ENCODE peak calls at places on chromosomes 6 and 20, in nine cellular contexts. One of them, this sample, is unnamed.

GRCh38 chr6:170545405-170545804 is 7.7 kb downstream of the PSMB1 start:
- DNase-seq in fibroblast of lung: peak
- DNase-seq in nephron progenitor cell: no peak
- DNase-seq in osteocyte: no peak
- DNase-seq in lower leg skin: no peak
- DNase-seq in foreskin fibroblast: peak
- DNase-seq in HFF-Myc: no peak
- DNase-seq in HFFc6: no peak
- DNase-seq in AG09309: no peak
- DNase-seq in this sample: no peak

GRCh38 chr6:28747631-28748157 is 176.1 kb downstream of the TRIM27 start:
- DNase-seq in fibroblast of lung: peak
- DNase-seq in nephron progenitor cell: peak
- DNase-seq in osteocyte: no peak
- DNase-seq in lower leg skin: no peak
- DNase-seq in foreskin fibroblast: peak
- DNase-seq in HFF-Myc: peak
- DNase-seq in HFFc6: peak
- DNase-seq in AG09309: no peak
- DNase-seq in this sample: peak

GRCh38 chr6:65746302-65746701 is 39.3 kb upstream of the EYS start:
- DNase-seq in fibroblast of lung: no peak
- DNase-seq in nephron progenitor cell: no peak
- DNase-seq in osteocyte: no peak
- DNase-seq in lower leg skin: no peak
- DNase-seq in foreskin fibroblast: no peak
- DNase-seq in HFF-Myc: no peak
- DNase-seq in HFFc6: no peak
- DNase-seq in AG09309: no peak
- DNase-seq in this sample: no peak

GRCh38 chr20:56928007-56928406 is 298.9 kb downstream of the TFAP2C start:
- DNase-seq in fibroblast of lung: no peak
- DNase-seq in nephron progenitor cell: no peak
- DNase-seq in osteocyte: no peak
- DNase-seq in lower leg skin: no peak
- DNase-seq in foreskin fibroblast: no peak
- DNase-seq in HFF-Myc: no peak
- DNase-seq in HFFc6: no peak
- DNase-seq in AG09309: no peak
- DNase-seq in this sample: no peak

GRCh38 chr20:62929051-62929538 is 2.8 kb upstream of the DIDO1 start:
- DNase-seq in fibroblast of lung: peak
- DNase-seq in nephron progenitor cell: peak
- DNase-seq in osteocyte: no peak
- DNase-seq in lower leg skin: peak
- DNase-seq in foreskin fibroblast: peak
- DNase-seq in HFF-Myc: no peak
- DNase-seq in HFFc6: peak
- DNase-seq in AG09309: no peak
- DNase-seq in this sample: peak

GRCh38 chr6:116016846-116017545 is 43.7 kb downstream of the FRK start:
- DNase-seq in fibroblast of lung: peak
- DNase-seq in nephron progenitor cell: no peak
- DNase-seq in osteocyte: no peak
- DNase-seq in lower leg skin: no peak
- DNase-seq in foreskin fibroblast: no peak
- DNase-seq in HFF-Myc: no peak
- DNase-seq in HFFc6: no peak
- DNase-seq in AG09309: no peak
- DNase-seq in this sample: no peak

GRCh38 chr6:158767714-158768113 is 51.5 kb downstream of the EZR start:
- DNase-seq in fibroblast of lung: no peak
- DNase-seq in nephron progenitor cell: no peak
- DNase-seq in osteocyte: no peak
- DNase-seq in lower leg skin: no peak
- DNase-seq in foreskin fibroblast: no peak
- DNase-seq in HFF-Myc: no peak
- DNase-seq in HFFc6: no peak
- DNase-seq in AG09309: no peak
- DNase-seq in this sample: no peak

GRCh38 chr6:159184559-159184958 is 15.4 kb downstream of the FNDC1 start:
- DNase-seq in fibroblast of lung: no peak
- DNase-seq in nephron progenitor cell: no peak
- DNase-seq in osteocyte: no peak
- DNase-seq in lower leg skin: no peak
- DNase-seq in foreskin fibroblast: no peak
- DNase-seq in HFF-Myc: no peak
- DNase-seq in HFFc6: peak
- DNase-seq in AG09309: peak
- DNase-seq in this sample: no peak

GRCh38 chr6:34514593-34515472 is 41.3 kb downstream of the SPDEF start:
- DNase-seq in fibroblast of lung: peak
- DNase-seq in nephron progenitor cell: peak
- DNase-seq in osteocyte: no peak
- DNase-seq in lower leg skin: no peak
- DNase-seq in foreskin fibroblast: peak
- DNase-seq in HFF-Myc: peak
- DNase-seq in HFFc6: peak
- DNase-seq in AG09309: no peak
- DNase-seq in this sample: peak

GRCh38 chr6:903746-904145 is 210.8 kb upstream of the EXOC2 start:
- DNase-seq in fibroblast of lung: peak
- DNase-seq in nephron progenitor cell: no peak
- DNase-seq in osteocyte: no peak
- DNase-seq in lower leg skin: no peak
- DNase-seq in foreskin fibroblast: peak
- DNase-seq in HFF-Myc: no peak
- DNase-seq in HFFc6: no peak
- DNase-seq in AG09309: peak
- DNase-seq in this sample: no peak

GRCh38 chr6:102417368-102417767 is 1023.9 kb downstream of the GRIK2 start:
- DNase-seq in fibroblast of lung: no peak
- DNase-seq in nephron progenitor cell: no peak
- DNase-seq in osteocyte: no peak
- DNase-seq in lower leg skin: no peak
- DNase-seq in foreskin fibroblast: no peak
- DNase-seq in HFF-Myc: no peak
- DNase-seq in HFFc6: no peak
- DNase-seq in AG09309: no peak
- DNase-seq in this sample: no peak

GRCh38 chr6:107114872-107115694 is at the start of gene BEND3:
- DNase-seq in fibroblast of lung: no peak
- DNase-seq in nephron progenitor cell: peak
- DNase-seq in osteocyte: no peak
- DNase-seq in lower leg skin: no peak
- DNase-seq in foreskin fibroblast: no peak
- DNase-seq in HFF-Myc: no peak
- DNase-seq in HFFc6: no peak
- DNase-seq in AG09309: no peak
- DNase-seq in this sample: peak

GRCh38 chr20:38805958-38806854 is 709 bp downstream of the PPP1R16B start:
- DNase-seq in fibroblast of lung: no peak
- DNase-seq in nephron progenitor cell: peak
- DNase-seq in osteocyte: no peak
- DNase-seq in lower leg skin: no peak
- DNase-seq in foreskin fibroblast: no peak
- DNase-seq in HFF-Myc: no peak
- DNase-seq in HFFc6: no peak
- DNase-seq in AG09309: no peak
- DNase-seq in this sample: peak

GRCh38 chr20:23225407-23226060 is 125.1 kb upstream of the NXT1 start:
- DNase-seq in fibroblast of lung: peak
- DNase-seq in nephron progenitor cell: no peak
- DNase-seq in osteocyte: no peak
- DNase-seq in lower leg skin: peak
- DNase-seq in foreskin fibroblast: peak
- DNase-seq in HFF-Myc: no peak
- DNase-seq in HFFc6: peak
- DNase-seq in AG09309: peak
- DNase-seq in this sample: no peak

GRCh38 chr20:25194333-25194972 is 1.1 kb upstream of the ENTPD6 start:
- DNase-seq in fibroblast of lung: no peak
- DNase-seq in nephron progenitor cell: no peak
- DNase-seq in osteocyte: no peak
- DNase-seq in lower leg skin: no peak
- DNase-seq in foreskin fibroblast: no peak
- DNase-seq in HFF-Myc: no peak
- DNase-seq in HFFc6: no peak
- DNase-seq in AG09309: no peak
- DNase-seq in this sample: no peak

GRCh38 chr6:46921731-46922130 is at the start of gene ADGRF5:
- DNase-seq in fibroblast of lung: no peak
- DNase-seq in nephron progenitor cell: no peak
- DNase-seq in osteocyte: no peak
- DNase-seq in lower leg skin: no peak
- DNase-seq in foreskin fibroblast: no peak
- DNase-seq in HFF-Myc: no peak
- DNase-seq in HFFc6: no peak
- DNase-seq in AG09309: no peak
- DNase-seq in this sample: no peak

GRCh38 chr6:93036835-93037234 is 382.5 kb downstream of the EPHA7 start:
- DNase-seq in fibroblast of lung: peak
- DNase-seq in nephron progenitor cell: no peak
- DNase-seq in osteocyte: no peak
- DNase-seq in lower leg skin: no peak
- DNase-seq in foreskin fibroblast: no peak
- DNase-seq in HFF-Myc: no peak
- DNase-seq in HFFc6: no peak
- DNase-seq in AG09309: no peak
- DNase-seq in this sample: no peak

GRCh38 chr20:53940356-53940694 is 130.1 kb downstream of the BCAS1 start:
- DNase-seq in fibroblast of lung: no peak
- DNase-seq in nephron progenitor cell: no peak
- DNase-seq in osteocyte: no peak
- DNase-seq in lower leg skin: no peak
- DNase-seq in foreskin fibroblast: no peak
- DNase-seq in HFF-Myc: no peak
- DNase-seq in HFFc6: no peak
- DNase-seq in AG09309: no peak
- DNase-seq in this sample: no peak

GRCh38 chr20:50728981-50729874 is 2.2 kb upstream of the PARD6B start:
- DNase-seq in fibroblast of lung: no peak
- DNase-seq in nephron progenitor cell: no peak
- DNase-seq in osteocyte: peak
- DNase-seq in lower leg skin: peak
- DNase-seq in foreskin fibroblast: no peak
- DNase-seq in HFF-Myc: no peak
- DNase-seq in HFFc6: no peak
- DNase-seq in AG09309: no peak
- DNase-seq in this sample: no peak

GRCh38 chr6:166307082-166307980 is 861 bp downstream of the PRR18 start:
- DNase-seq in fibroblast of lung: no peak
- DNase-seq in nephron progenitor cell: peak
- DNase-seq in osteocyte: no peak
- DNase-seq in lower leg skin: no peak
- DNase-seq in foreskin fibroblast: no peak
- DNase-seq in HFF-Myc: no peak
- DNase-seq in HFFc6: no peak
- DNase-seq in AG09309: no peak
- DNase-seq in this sample: peak

GRCh38 chr6:108163267-108163643 is 2.6 kb upstream of the NR2E1 start:
- DNase-seq in fibroblast of lung: no peak
- DNase-seq in nephron progenitor cell: no peak
- DNase-seq in osteocyte: no peak
- DNase-seq in lower leg skin: no peak
- DNase-seq in foreskin fibroblast: no peak
- DNase-seq in HFF-Myc: no peak
- DNase-seq in HFFc6: no peak
- DNase-seq in AG09309: no peak
- DNase-seq in this sample: no peak

GRCh38 chr6:113184736-113185135 is 672.4 kb upstream of the MARCKS start:
- DNase-seq in fibroblast of lung: peak
- DNase-seq in nephron progenitor cell: no peak
- DNase-seq in osteocyte: no peak
- DNase-seq in lower leg skin: no peak
- DNase-seq in foreskin fibroblast: no peak
- DNase-seq in HFF-Myc: peak
- DNase-seq in HFFc6: no peak
- DNase-seq in AG09309: no peak
- DNase-seq in this sample: no peak

GRCh38 chr6:106751501-106752252 is 122.3 kb downstream of the QRSL1 start:
- DNase-seq in fibroblast of lung: no peak
- DNase-seq in nephron progenitor cell: no peak
- DNase-seq in osteocyte: no peak
- DNase-seq in lower leg skin: no peak
- DNase-seq in foreskin fibroblast: no peak
- DNase-seq in HFF-Myc: no peak
- DNase-seq in HFFc6: peak
- DNase-seq in AG09309: no peak
- DNase-seq in this sample: no peak

GRCh38 chr6:13467216-13467600 is 20.2 kb downstream of the GFOD1 start:
- DNase-seq in fibroblast of lung: peak
- DNase-seq in nephron progenitor cell: no peak
- DNase-seq in osteocyte: no peak
- DNase-seq in lower leg skin: no peak
- DNase-seq in foreskin fibroblast: no peak
- DNase-seq in HFF-Myc: no peak
- DNase-seq in HFFc6: no peak
- DNase-seq in AG09309: no peak
- DNase-seq in this sample: no peak
- TF ChIP-seq CTCF in fibroblast of lung: no peak
- TF ChIP-seq CTCF in nephron progenitor cell: no peak
- TF ChIP-seq CTCF in osteocyte: no peak
- TF ChIP-seq CTCF in lower leg skin: no peak
- TF ChIP-seq CTCF in foreskin fibroblast: no peak
- TF ChIP-seq CTCF in HFF-Myc: no peak
- TF ChIP-seq CTCF in HFFc6: no peak
- TF ChIP-seq CTCF in AG09309: no peak
- TF ChIP-seq CTCF in this sample: no peak

GRCh38 chr6:11152581-11152980 is 41.1 kb upstream of the ERVFRD-1 start:
- DNase-seq in fibroblast of lung: no peak
- DNase-seq in nephron progenitor cell: no peak
- DNase-seq in osteocyte: no peak
- DNase-seq in lower leg skin: no peak
- DNase-seq in foreskin fibroblast: no peak
- DNase-seq in HFF-Myc: no peak
- DNase-seq in HFFc6: no peak
- DNase-seq in AG09309: no peak
- DNase-seq in this sample: no peak
- TF ChIP-seq CTCF in fibroblast of lung: no peak
- TF ChIP-seq CTCF in nephron progenitor cell: no peak
- TF ChIP-seq CTCF in osteocyte: no peak
- TF ChIP-seq CTCF in lower leg skin: no peak
- TF ChIP-seq CTCF in foreskin fibroblast: no peak
- TF ChIP-seq CTCF in HFF-Myc: no peak
- TF ChIP-seq CTCF in HFFc6: no peak
- TF ChIP-seq CTCF in AG09309: no peak
- TF ChIP-seq CTCF in this sample: no peak

GRCh38 chr6:6646859-6647258 is 58.3 kb downstream of the LY86 start:
- DNase-seq in fibroblast of lung: no peak
- DNase-seq in nephron progenitor cell: no peak
- DNase-seq in osteocyte: no peak
- DNase-seq in lower leg skin: no peak
- DNase-seq in foreskin fibroblast: no peak
- DNase-seq in HFF-Myc: no peak
- DNase-seq in HFFc6: no peak
- DNase-seq in AG09309: no peak
- DNase-seq in this sample: no peak
- TF ChIP-seq CTCF in fibroblast of lung: no peak
- TF ChIP-seq CTCF in nephron progenitor cell: no peak
- TF ChIP-seq CTCF in osteocyte: no peak
- TF ChIP-seq CTCF in lower leg skin: no peak
- TF ChIP-seq CTCF in foreskin fibroblast: no peak
- TF ChIP-seq CTCF in HFF-Myc: peak
- TF ChIP-seq CTCF in HFFc6: no peak
- TF ChIP-seq CTCF in AG09309: no peak
- TF ChIP-seq CTCF in this sample: no peak

GRCh38 chr6:85678602-85679444 is 36.1 kb upstream of the SYNCRIP start:
- DNase-seq in fibroblast of lung: peak
- DNase-seq in nephron progenitor cell: peak
- DNase-seq in osteocyte: peak
- DNase-seq in lower leg skin: peak
- DNase-seq in foreskin fibroblast: peak
- DNase-seq in HFF-Myc: peak
- DNase-seq in HFFc6: peak
- DNase-seq in AG09309: peak
- DNase-seq in this sample: peak
- TF ChIP-seq CTCF in fibroblast of lung: no peak
- TF ChIP-seq CTCF in nephron progenitor cell: no peak
- TF ChIP-seq CTCF in osteocyte: no peak
- TF ChIP-seq CTCF in lower leg skin: no peak
- TF ChIP-seq CTCF in foreskin fibroblast: no peak
- TF ChIP-seq CTCF in HFF-Myc: no peak
- TF ChIP-seq CTCF in HFFc6: peak
- TF ChIP-seq CTCF in AG09309: no peak
- TF ChIP-seq CTCF in this sample: no peak